ENCODE peak calls at places on chromosomes 2 and 18, in nine cellular contexts. N is iPS DF 19.7; P is AG10803; R is cardiac muscle cell; F is lower leg skin; C is NCI-H524; I is CD4-positive, alpha-beta T cell; U is Calu3; J is activated T-cell treated with anti-CD3 and anti-CD28 coated beads, Interleukin-2, amount 50 U/mL, for 72 hours. K is an unnamed sample.

GRCh38 chr2:54624611-54625071 is 98.8 kb upstream of the EML6 start:
- DNase-seq in N (no peak), P (no peak), R (peak), F (no peak), C (no peak), I (no peak), U (no peak), J (no peak), K (no peak)

GRCh38 chr2:216698895-216699294 is 3.5 kb upstream of the IGFBP5 start:
- DNase-seq in N (no peak), P (peak), R (peak), F (no peak), C (peak), I (no peak), U (peak), J (no peak), K (no peak)

GRCh38 chr2:82199493-82199852 is 1894.9 kb upstream of the LRRTM1 start:
- DNase-seq in N (no peak), P (no peak), R (no peak), F (no peak), C (no peak), I (no peak), U (no peak), J (no peak), K (no peak)

GRCh38 chr18:24188120-24188519 is 49.3 kb downstream of the CABYR start:
- DNase-seq in N (no peak), P (no peak), R (no peak), F (no peak), C (no peak), I (no peak), U (no peak), J (no peak), K (no peak)

GRCh38 chr2:25305809-25306208 is 35.9 kb downstream of the DNMT3A start:
- DNase-seq in N (no peak), P (peak), R (no peak), F (no peak), C (peak), I (no peak), U (no peak), J (no peak), K (no peak)

GRCh38 chr18:58998421-58999203 is 133.9 kb downstream of the ZNF532 start:
- DNase-seq in N (no peak), P (peak), R (peak), F (no peak), C (no peak), I (no peak), U (no peak), J (no peak), K (no peak)

GRCh38 chr2:120879401-120880295 is 144.0 kb downstream of the GLI2 start:
- DNase-seq in N (no peak), P (peak), R (no peak), F (no peak), C (peak), I (no peak), U (no peak), J (no peak), K (no peak)

GRCh38 chr2:46601328-46601963 is 122.1 kb downstream of the TMEM247 start:
- DNase-seq in N (no peak), P (peak), R (peak), F (no peak), C (no peak), I (no peak), U (no peak), J (no peak), K (no peak)

GRCh38 chr2:2328847-2329246 is 2.2 kb downstream of the MYT1L start:
- DNase-seq in N (peak), P (no peak), R (no peak), F (no peak), C (peak), I (no peak), U (no peak), J (no peak), K (no peak)

GRCh38 chr2:100596465-100596864 is 33.7 kb downstream of the PDCL3 start:
- DNase-seq in N (no peak), P (no peak), R (no peak), F (no peak), C (no peak), I (no peak), U (no peak), J (no peak), K (no peak)

GRCh38 chr2:22056621-22057132 is 932.9 kb downstream of the TDRD15 start:
- DNase-seq in N (no peak), P (no peak), R (no peak), F (no peak), C (no peak), I (no peak), U (no peak), J (no peak), K (no peak)

GRCh38 chr2:225458431-225459117 is 59.1 kb downstream of the NYAP2 start:
- DNase-seq in N (no peak), P (no peak), R (no peak), F (no peak), C (no peak), I (no peak), U (no peak), J (no peak), K (no peak)

GRCh38 chr18:22165049-22165602 is 4.3 kb upstream of the GATA6 start:
- DNase-seq in N (no peak), P (no peak), R (peak), F (no peak), C (no peak), I (no peak), U (peak), J (no peak), K (no peak)

GRCh38 chr2:54572262-54572635 is 116.1 kb downstream of the SPTBN1 start:
- DNase-seq in N (no peak), P (peak), R (peak), F (no peak), C (no peak), I (no peak), U (peak), J (no peak), K (no peak)

GRCh38 chr2:146850746-146851145 is 994.1 kb upstream of the ACVR2A start:
- DNase-seq in N (no peak), P (no peak), R (no peak), F (no peak), C (no peak), I (no peak), U (no peak), J (no peak), K (no peak)

GRCh38 chr18:48806551-48807261 is 144.1 kb downstream of the SMAD7 start:
- DNase-seq in N (no peak), P (peak), R (no peak), F (peak), C (no peak), I (no peak), U (no peak), J (no peak), K (no peak)

GRCh38 chr2:128552806-128553551 is 234.3 kb upstream of the HS6ST1 start:
- DNase-seq in N (no peak), P (peak), R (peak), F (no peak), C (no peak), I (no peak), U (no peak), J (no peak), K (no peak)

GRCh38 chr2:70685771-70686171 is 82.2 kb downstream of the ADD2 start:
- DNase-seq in N (no peak), P (peak), R (peak), F (no peak), C (peak), I (no peak), U (no peak), J (no peak), K (no peak)

GRCh38 chr18:2050016-2050415 is 521.3 kb downstream of the METTL4 start:
- DNase-seq in N (no peak), P (peak), R (peak), F (no peak), C (no peak), I (no peak), U (no peak), J (no peak), K (no peak)